ENCODE peak calls at places on chromosomes 16 and 17, in eight cellular contexts. D, O, H, L, F, R, B and N are unnamed samples.

GRCh38 chr16:23515881-23516280 is 5.6 kb upstream of the GGA2 start:
- DNase-seq in O (no peak), R (no peak), H (no peak), F (no peak), B (no peak), L (no peak), D (no peak), N (no peak)

GRCh38 chr17:67241719-67242341 is 3.2 kb downstream of the HELZ start:
- DNase-seq in O (no peak), H (no peak), F (no peak), B (no peak), D (no peak), L (no peak), R (peak), N (no peak)

GRCh38 chr16:71328151-71328550 is 30.4 kb upstream of the CALB2 start:
- DNase-seq in D (no peak), R (no peak), F (no peak), O (no peak), H (no peak), L (no peak), B (no peak), N (no peak)

GRCh38 chr16:75093598-75094540 is 22.7 kb downstream of the LDHD start:
- DNase-seq in L (no peak), R (no peak), D (no peak), B (no peak), O (no peak), H (no peak), F (no peak), N (no peak)

GRCh38 chr17:3958200-3958599 is 6.0 kb downstream of the ATP2A3 start:
- DNase-seq in O (no peak), B (no peak), F (no peak), D (no peak), H (no peak), L (no peak), R (no peak), N (no peak)

GRCh38 chr17:5948811-5949210 is 121.4 kb upstream of the WSCD1 start:
- DNase-seq in R (no peak), B (no peak), D (no peak), F (no peak), H (no peak), L (no peak), O (no peak), N (no peak)

GRCh38 chr17:40538019-40538935 is 27.0 kb downstream of the CCR7 start:
- DNase-seq in F (peak), R (no peak), L (no peak), O (no peak), B (no peak), D (no peak), H (no peak), N (peak)

GRCh38 chr16:27769561-27770222 is 219.7 kb downstream of the KATNIP start:
- DNase-seq in R (no peak), F (peak), O (peak), B (peak), L (peak), H (no peak), D (no peak), N (peak)

GRCh38 chr17:58513391-58513912 is 986 bp downstream of the MTMR4 start:
- DNase-seq in B (no peak), O (no peak), F (no peak), D (no peak), L (no peak), H (no peak), R (no peak), N (no peak)

GRCh38 chr17:39011907-39012468 is 44.8 kb upstream of the FBXO47 start:
- DNase-seq in D (no peak), O (no peak), F (no peak), R (peak), B (no peak), L (no peak), H (peak), N (no peak)

GRCh38 chr16:77434365-77435239 is at the start of gene ADAMTS18:
- DNase-seq in F (no peak), H (peak), O (no peak), B (no peak), D (no peak), R (peak), L (no peak), N (no peak)

DNA sequence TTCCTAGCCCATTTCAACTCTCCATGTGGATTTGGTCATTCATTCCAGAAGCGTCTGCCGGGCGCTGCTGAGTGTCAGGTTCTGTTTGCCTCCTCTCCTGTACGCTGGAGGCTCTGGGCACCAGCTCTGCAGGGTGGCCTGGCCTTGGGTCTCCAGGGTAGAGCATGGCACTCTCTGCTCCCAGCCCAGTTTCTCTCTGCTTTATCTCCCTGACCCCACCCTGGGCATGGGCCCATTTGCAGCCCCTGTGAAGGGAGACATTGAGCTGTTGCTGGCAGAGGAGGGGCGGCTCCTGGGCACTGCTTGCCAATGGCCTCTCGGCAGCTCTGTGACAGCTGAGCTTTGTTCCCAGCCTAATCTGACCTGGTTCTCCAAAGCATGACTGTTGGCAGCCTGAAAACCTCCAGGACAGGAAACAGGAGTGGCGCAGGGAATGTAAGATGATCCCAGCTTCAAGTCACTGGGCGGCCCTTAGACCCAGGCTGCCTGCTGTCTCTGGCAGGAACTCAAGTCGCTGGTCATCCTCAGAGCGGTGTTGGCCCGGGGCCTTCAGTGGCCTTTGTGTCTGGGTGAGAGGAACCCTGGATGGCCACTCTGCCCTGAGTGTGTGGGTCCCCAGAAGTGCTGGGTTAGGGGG is 146.8 kb downstream of the SEC14L1 start:
- DNase-seq in B (peak), D (no peak), O (peak), H (peak), R (peak), L (peak), F (peak), N (peak)
- H3K4me3 ChIP-seq in B (no peak), D (no peak), O (peak), H (no peak), R (no peak), L (no peak), F (peak), N (no peak)

GRCh38 chr17:43445009-43445589 is 38.7 kb upstream of the DHX8 start:
- DNase-seq in L (no peak), D (no peak), R (no peak), F (no peak), O (no peak), B (no peak), H (no peak), N (no peak)
- TF ChIP-seq CTCF in L (no peak), D (no peak), R (no peak), F (no peak), O (no peak), B (no peak), H (no peak), N (no peak)

GRCh38 chr17:71914812-71915211 is 206.0 kb upstream of the SOX9 start:
- DNase-seq in B (no peak), H (no peak), O (no peak), D (no peak), R (no peak), F (no peak), L (no peak), N (no peak)
- H3K4me3 ChIP-seq in B (no peak), H (no peak), O (no peak), D (no peak), R (no peak), F (no peak), L (no peak), N (no peak)

DNA sequence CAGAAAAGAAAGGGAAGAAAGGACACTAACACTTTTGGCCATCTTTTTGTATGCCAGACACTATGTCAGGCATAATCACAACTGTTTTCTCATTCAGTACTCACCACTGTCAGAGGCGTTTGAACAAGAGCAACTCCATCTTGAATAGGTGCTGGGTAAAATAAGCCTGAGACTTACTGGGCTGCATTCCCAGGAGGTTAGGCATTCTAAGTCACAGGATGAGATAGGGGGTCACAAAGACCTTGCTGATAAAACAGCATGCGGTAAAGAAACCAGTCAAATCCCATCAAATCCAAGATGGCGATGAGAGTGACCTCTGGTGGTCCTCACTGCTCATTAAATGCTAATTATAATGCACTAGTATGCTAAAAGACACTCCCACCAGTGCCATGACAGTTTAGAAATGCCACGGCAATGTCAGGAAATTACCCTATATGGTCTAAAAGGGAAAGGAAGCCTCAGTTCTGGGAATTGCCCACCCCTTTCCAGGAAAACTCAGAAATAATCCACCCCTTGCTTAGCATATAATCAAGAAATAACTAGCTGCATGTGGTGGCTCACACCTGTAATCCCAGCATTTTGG is 14.9 kb upstream of the LYRM9 start:
- DNase-seq in H (no peak), R (peak), D (no peak), L (no peak), F (no peak), B (no peak), O (no peak), N (no peak)
- TF ChIP-seq CTCF in H (peak), R (peak), D (no peak), L (no peak), F (no peak), B (no peak), O (no peak), N (no peak)

GRCh38 chr17:47708864-47709541 is 15.0 kb downstream of the TBKBP1 start:
- DNase-seq in D (no peak), F (peak), O (no peak), H (peak), R (peak), B (peak), L (no peak), N (no peak)
- H3K4me3 ChIP-seq in D (no peak), F (no peak), O (no peak), H (peak), R (no peak), B (no peak), L (no peak), N (no peak)

DNA sequence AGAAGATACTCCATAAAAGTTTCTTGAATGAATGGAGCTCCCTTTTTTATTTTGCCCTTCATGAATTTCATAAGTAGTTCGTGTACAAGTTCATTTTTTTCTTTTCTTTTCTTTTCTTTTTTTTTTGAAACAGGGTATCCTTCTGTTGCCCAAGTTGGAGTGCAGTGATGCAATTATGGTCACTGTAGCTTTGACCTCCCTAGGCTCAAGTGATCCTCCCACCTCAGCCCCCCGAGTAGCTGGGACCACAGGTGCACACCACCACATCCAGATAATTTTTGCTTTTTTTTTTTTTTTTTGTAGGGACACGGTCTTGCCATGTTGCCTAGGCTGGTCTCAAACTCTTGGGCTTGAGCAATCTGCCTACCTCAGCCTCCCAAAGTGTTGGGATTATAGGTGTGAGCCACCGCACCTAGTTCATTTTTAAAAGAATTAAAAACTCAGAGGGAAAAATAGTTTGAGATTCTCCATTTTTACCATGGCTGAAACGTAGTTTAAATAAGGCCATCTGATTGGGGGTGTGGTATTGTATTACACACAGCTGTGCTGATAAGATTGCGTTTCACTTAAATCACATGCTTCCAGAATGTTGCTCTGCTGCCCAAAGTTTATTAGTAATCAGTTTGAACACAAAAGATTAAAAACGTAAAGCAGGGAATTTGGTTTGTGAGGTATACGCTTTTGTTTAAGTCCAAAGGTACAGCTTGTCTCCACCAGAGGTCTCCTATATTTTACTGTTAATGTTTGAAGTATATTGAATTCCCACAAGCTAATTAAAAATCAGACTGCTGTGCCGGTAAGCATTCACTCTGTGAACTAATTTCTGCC is 154.1 kb downstream of the SOCS1 start:
- DNase-seq in L (no peak), R (no peak), O (no peak), B (peak), H (no peak), F (no peak), D (no peak), N (no peak)
- TF ChIP-seq CTCF in L (no peak), R (peak), O (no peak), B (peak), H (no peak), F (peak), D (no peak), N (no peak)

GRCh38 chr17:48103379-48103715 is 2.1 kb upstream of the CBX1 start:
- DNase-seq in F (no peak), O (no peak), L (no peak), R (no peak), D (no peak), H (no peak), B (no peak), N (no peak)
- H3K4me3 ChIP-seq in F (no peak), O (no peak), L (no peak), R (no peak), D (no peak), H (no peak), B (no peak), N (no peak)

DNA sequence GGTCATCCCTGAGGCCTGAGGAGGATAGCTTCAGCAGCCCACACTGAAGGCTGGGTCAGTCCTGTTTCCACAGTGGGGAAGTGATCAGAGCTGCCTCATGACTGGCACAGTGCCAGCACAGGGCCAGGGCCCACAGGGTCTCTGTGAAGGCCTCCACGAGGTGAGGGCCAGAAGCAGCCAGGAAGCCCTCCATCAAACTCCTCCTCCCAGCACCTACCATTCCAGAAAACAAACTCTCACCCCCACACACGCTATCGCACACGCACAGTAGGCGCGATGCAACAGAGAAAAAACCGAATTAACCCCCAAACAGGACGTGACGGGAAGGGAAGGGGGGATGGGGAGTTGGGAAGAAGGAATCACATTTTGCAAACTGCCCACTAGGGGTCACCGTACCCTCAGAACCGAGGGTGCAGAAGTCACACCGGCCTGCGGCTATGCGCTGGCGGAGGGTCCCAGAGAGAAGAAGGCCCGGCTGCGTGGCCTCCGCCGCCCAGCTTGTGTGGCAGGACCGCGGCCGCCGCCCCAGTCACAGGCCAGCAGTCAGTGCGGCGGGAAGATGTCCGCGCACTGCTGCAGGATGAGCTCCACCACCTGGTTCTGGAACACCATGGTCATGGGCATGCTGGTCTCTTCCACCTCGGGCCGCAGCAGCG is 37.6 kb downstream of the ARHGAP27 start:
- DNase-seq in O (no peak), D (no peak), B (peak), L (peak), F (peak), R (peak), H (peak), N (peak)
- TF ChIP-seq CTCF in O (peak), D (peak), B (peak), L (peak), F (peak), R (peak), H (peak), N (peak)